ENCODE peak calls at places on chromosomes 11 and 22, in ten cellular contexts. One of them, this sample, is unnamed. For H3K4me1, the result is how much of the 10 kb centered on the place peaks cover.

GRCh38 chr11:79369094-79369493 is 71.7 kb downstream of the TENM4 start:
- DNase-seq in heart right ventricle: no peak
- DNase-seq in endodermal cell: no peak
- DNase-seq in BE2C: no peak
- DNase-seq in A549: no peak
- DNase-seq in breast epithelium: no peak
- DNase-seq in HCT116: no peak
- DNase-seq in psoas muscle: no peak
- DNase-seq in Caco-2: no peak
- DNase-seq in left ventricle myocardium inferior: no peak
- DNase-seq in this sample: no peak

GRCh38 chr11:30282289-30282631 is 40.6 kb upstream of the ARL14EP start:
- DNase-seq in left ventricle myocardium inferior: no peak
- DNase-seq in heart right ventricle: no peak
- DNase-seq in breast epithelium: no peak
- DNase-seq in endodermal cell: no peak
- DNase-seq in HCT116: no peak
- DNase-seq in Caco-2: no peak
- DNase-seq in BE2C: no peak
- DNase-seq in A549: no peak
- DNase-seq in psoas muscle: no peak
- DNase-seq in this sample: no peak

GRCh38 chr11:119756169-119756568 is 27.2 kb upstream of the NECTIN1 start:
- DNase-seq in breast epithelium: peak
- DNase-seq in A549: no peak
- DNase-seq in endodermal cell: no peak
- DNase-seq in heart right ventricle: no peak
- DNase-seq in BE2C: no peak
- DNase-seq in psoas muscle: no peak
- DNase-seq in Caco-2: no peak
- DNase-seq in left ventricle myocardium inferior: no peak
- DNase-seq in HCT116: no peak
- DNase-seq in this sample: no peak

GRCh38 chr11:17208257-17208999 is 642 bp upstream of the PIK3C2A start:
- DNase-seq in Caco-2: peak
- DNase-seq in A549: peak
- DNase-seq in BE2C: peak
- DNase-seq in psoas muscle: no peak
- DNase-seq in breast epithelium: peak
- DNase-seq in endodermal cell: peak
- DNase-seq in heart right ventricle: peak
- DNase-seq in left ventricle myocardium inferior: no peak
- DNase-seq in HCT116: peak
- DNase-seq in this sample: peak

GRCh38 chr11:19441752-19442553 is 201.2 kb upstream of the E2F8 start:
- DNase-seq in left ventricle myocardium inferior: peak
- DNase-seq in psoas muscle: no peak
- DNase-seq in BE2C: peak
- DNase-seq in HCT116: peak
- DNase-seq in Caco-2: peak
- DNase-seq in heart right ventricle: peak
- DNase-seq in A549: peak
- DNase-seq in endodermal cell: no peak
- DNase-seq in breast epithelium: no peak
- DNase-seq in this sample: peak

GRCh38 chr11:104781037-104781436 is 117.2 kb downstream of the CASP12 start:
- DNase-seq in heart right ventricle: no peak
- DNase-seq in breast epithelium: no peak
- DNase-seq in A549: no peak
- DNase-seq in left ventricle myocardium inferior: no peak
- DNase-seq in BE2C: no peak
- DNase-seq in endodermal cell: no peak
- DNase-seq in psoas muscle: no peak
- DNase-seq in Caco-2: no peak
- DNase-seq in HCT116: no peak
- DNase-seq in this sample: no peak

GRCh38 chr22:22380098-22381030 is 128.2 kb downstream of the ZNF280B start:
- DNase-seq in breast epithelium: no peak
- DNase-seq in endodermal cell: peak
- DNase-seq in psoas muscle: no peak
- DNase-seq in Caco-2: peak
- DNase-seq in left ventricle myocardium inferior: no peak
- DNase-seq in BE2C: peak
- DNase-seq in heart right ventricle: no peak
- DNase-seq in A549: no peak
- DNase-seq in HCT116: no peak
- DNase-seq in this sample: no peak

GRCh38 chr11:1757861-1758610 is 5.7 kb downstream of the CTSD start:
- DNase-seq in BE2C: no peak
- DNase-seq in heart right ventricle: no peak
- DNase-seq in psoas muscle: peak
- DNase-seq in A549: no peak
- DNase-seq in endodermal cell: no peak
- DNase-seq in left ventricle myocardium inferior: no peak
- DNase-seq in HCT116: no peak
- DNase-seq in breast epithelium: no peak
- DNase-seq in Caco-2: no peak
- DNase-seq in this sample: no peak

GRCh38 chr11:65476632-65477270 is 22.1 kb upstream of the MALAT1 start:
- DNase-seq in HCT116: no peak
- DNase-seq in A549: no peak
- DNase-seq in heart right ventricle: no peak
- DNase-seq in Caco-2: no peak
- DNase-seq in left ventricle myocardium inferior: no peak
- DNase-seq in breast epithelium: no peak
- DNase-seq in psoas muscle: peak
- DNase-seq in BE2C: no peak
- DNase-seq in endodermal cell: no peak
- DNase-seq in this sample: no peak

GRCh38 chr11:65482306-65482850 is 16.5 kb upstream of the MALAT1 start:
- DNase-seq in BE2C: no peak
- DNase-seq in Caco-2: no peak
- DNase-seq in left ventricle myocardium inferior: no peak
- DNase-seq in psoas muscle: no peak
- DNase-seq in HCT116: no peak
- DNase-seq in A549: no peak
- DNase-seq in breast epithelium: no peak
- DNase-seq in heart right ventricle: no peak
- DNase-seq in endodermal cell: no peak
- DNase-seq in this sample: no peak

GRCh38 chr11:65477271-65478029 is 21.4 kb upstream of the MALAT1 start:
- DNase-seq in Caco-2: peak
- DNase-seq in endodermal cell: peak
- DNase-seq in BE2C: peak
- DNase-seq in breast epithelium: peak
- DNase-seq in left ventricle myocardium inferior: peak
- DNase-seq in HCT116: no peak
- DNase-seq in psoas muscle: peak
- DNase-seq in A549: peak
- DNase-seq in heart right ventricle: peak
- DNase-seq in this sample: peak

GRCh38 chr11:65478411-65479183 is 20.2 kb upstream of the MALAT1 start:
- DNase-seq in A549: no peak
- DNase-seq in Caco-2: peak
- DNase-seq in endodermal cell: peak
- DNase-seq in breast epithelium: no peak
- DNase-seq in heart right ventricle: peak
- DNase-seq in BE2C: no peak
- DNase-seq in HCT116: no peak
- DNase-seq in psoas muscle: peak
- DNase-seq in left ventricle myocardium inferior: peak
- DNase-seq in this sample: peak

GRCh38 chr11:65479184-65480145 is 19.4 kb upstream of the MALAT1 start:
- DNase-seq in HCT116: no peak
- DNase-seq in left ventricle myocardium inferior: peak
- DNase-seq in BE2C: peak
- DNase-seq in Caco-2: peak
- DNase-seq in psoas muscle: peak
- DNase-seq in A549: peak
- DNase-seq in breast epithelium: no peak
- DNase-seq in heart right ventricle: peak
- DNase-seq in endodermal cell: peak
- DNase-seq in this sample: no peak
- H3K4me3 ChIP-seq in HCT116: no peak
- H3K4me3 ChIP-seq in left ventricle myocardium inferior: peak
- H3K4me3 ChIP-seq in BE2C: peak
- H3K4me3 ChIP-seq in Caco-2: no peak
- H3K4me3 ChIP-seq in psoas muscle: peak
- H3K4me3 ChIP-seq in A549: no peak
- H3K4me3 ChIP-seq in breast epithelium: peak
- H3K4me3 ChIP-seq in heart right ventricle: peak
- H3K4me3 ChIP-seq in endodermal cell: no peak
- H3K4me3 ChIP-seq in this sample: no peak

GRCh38 chr11:125173556-125173955 is 9.0 kb downstream of the PKNOX2 start:
- DNase-seq in heart right ventricle: no peak
- DNase-seq in breast epithelium: no peak
- DNase-seq in HCT116: no peak
- DNase-seq in BE2C: no peak
- DNase-seq in psoas muscle: no peak
- DNase-seq in A549: no peak
- DNase-seq in endodermal cell: no peak
- DNase-seq in left ventricle myocardium inferior: no peak
- DNase-seq in Caco-2: no peak
- DNase-seq in this sample: no peak
- H3K4me1 ChIP-seq in heart right ventricle: under half
- H3K4me1 ChIP-seq in breast epithelium: under half
- H3K4me1 ChIP-seq in HCT116: under half
- H3K4me1 ChIP-seq in BE2C: under half
- H3K4me1 ChIP-seq in psoas muscle: under half
- H3K4me1 ChIP-seq in A549: under half
- H3K4me1 ChIP-seq in endodermal cell: under half
- H3K4me1 ChIP-seq in left ventricle myocardium inferior: under half
- H3K4me1 ChIP-seq in Caco-2: under half
- H3K4me1 ChIP-seq in this sample: under half

GRCh38 chr22:35914357-35914664 is 114.3 kb downstream of the RBFOX2 start:
- DNase-seq in HCT116: no peak
- DNase-seq in left ventricle myocardium inferior: no peak
- DNase-seq in BE2C: no peak
- DNase-seq in breast epithelium: no peak
- DNase-seq in A549: no peak
- DNase-seq in heart right ventricle: no peak
- DNase-seq in psoas muscle: no peak
- DNase-seq in endodermal cell: no peak
- DNase-seq in Caco-2: no peak
- DNase-seq in this sample: no peak
- H3K4me3 ChIP-seq in HCT116: peak
- H3K4me3 ChIP-seq in left ventricle myocardium inferior: peak
- H3K4me3 ChIP-seq in BE2C: peak
- H3K4me3 ChIP-seq in breast epithelium: peak
- H3K4me3 ChIP-seq in A549: peak
- H3K4me3 ChIP-seq in heart right ventricle: peak
- H3K4me3 ChIP-seq in psoas muscle: peak
- H3K4me3 ChIP-seq in endodermal cell: peak
- H3K4me3 ChIP-seq in Caco-2: no peak
- H3K4me3 ChIP-seq in this sample: no peak

GRCh38 chr11:47511927-47512326 is 41.0 kb downstream of the CELF1 start:
- DNase-seq in psoas muscle: no peak
- DNase-seq in A549: no peak
- DNase-seq in breast epithelium: no peak
- DNase-seq in HCT116: no peak
- DNase-seq in heart right ventricle: no peak
- DNase-seq in endodermal cell: no peak
- DNase-seq in left ventricle myocardium inferior: no peak
- DNase-seq in Caco-2: no peak
- DNase-seq in BE2C: no peak
- DNase-seq in this sample: no peak
- H3K4me1 ChIP-seq in psoas muscle: half or more
- H3K4me1 ChIP-seq in A549: half or more
- H3K4me1 ChIP-seq in breast epithelium: under half
- H3K4me1 ChIP-seq in HCT116: half or more
- H3K4me1 ChIP-seq in heart right ventricle: half or more
- H3K4me1 ChIP-seq in endodermal cell: under half
- H3K4me1 ChIP-seq in left ventricle myocardium inferior: half or more
- H3K4me1 ChIP-seq in Caco-2: under half
- H3K4me1 ChIP-seq in BE2C: under half
- H3K4me1 ChIP-seq in this sample: under half

DNA sequence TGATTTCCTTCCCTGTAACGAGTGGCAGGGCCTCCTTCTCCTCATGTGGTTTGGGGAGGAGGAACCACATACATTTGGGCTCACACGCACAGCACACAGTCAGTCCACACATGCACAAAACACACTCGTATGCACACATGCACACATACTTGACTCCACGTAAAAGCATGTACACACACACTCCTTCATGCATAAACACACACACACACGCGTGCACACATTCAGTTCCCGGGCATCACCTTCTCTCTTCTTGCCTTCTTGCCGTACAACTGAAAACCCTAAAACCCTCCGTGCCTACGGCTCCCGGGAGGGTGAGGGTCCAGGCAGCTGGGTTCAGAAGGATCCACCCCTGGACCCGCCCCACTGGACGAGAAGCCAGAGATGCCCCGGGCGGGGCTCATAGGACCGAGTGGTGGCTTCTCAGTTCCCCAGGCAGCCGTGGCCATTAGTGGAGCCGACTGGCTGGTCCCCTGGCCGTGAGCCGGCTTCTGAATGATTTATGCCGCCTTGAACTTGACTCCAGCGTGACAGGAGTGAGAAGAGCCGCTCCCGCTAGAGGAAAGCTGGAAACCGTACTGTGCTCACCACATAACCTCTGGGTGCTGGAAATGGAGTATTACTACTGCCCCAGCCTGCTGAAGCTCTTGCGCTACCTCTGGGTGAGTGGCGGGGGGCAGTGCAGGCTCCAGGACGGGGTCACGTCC is 117.4 kb downstream of the KIAA1671 start:
- DNase-seq in breast epithelium: no peak
- DNase-seq in endodermal cell: no peak
- DNase-seq in A549: no peak
- DNase-seq in HCT116: no peak
- DNase-seq in left ventricle myocardium inferior: no peak
- DNase-seq in psoas muscle: peak
- DNase-seq in Caco-2: no peak
- DNase-seq in BE2C: peak
- DNase-seq in heart right ventricle: no peak
- DNase-seq in this sample: no peak
- H3K4me3 ChIP-seq in breast epithelium: peak
- H3K4me3 ChIP-seq in endodermal cell: no peak
- H3K4me3 ChIP-seq in A549: no peak
- H3K4me3 ChIP-seq in HCT116: no peak
- H3K4me3 ChIP-seq in left ventricle myocardium inferior: peak
- H3K4me3 ChIP-seq in psoas muscle: peak
- H3K4me3 ChIP-seq in Caco-2: no peak
- H3K4me3 ChIP-seq in BE2C: no peak
- H3K4me3 ChIP-seq in heart right ventricle: peak
- H3K4me3 ChIP-seq in this sample: no peak